ENCODE peak calls at places on chromosomes 2 and 18, in seven cellular contexts. One of them, this sample, is unnamed. For H3K79me2, the result is how much of the 10 kb centered on the place peaks cover.

GRCh38 chr2:125313806-125314205 is 1288.7 kb downstream of the CNTNAP5 start:
- DNase-seq in HCT116: no peak
- DNase-seq in GM12878: no peak
- DNase-seq in endothelial cell of umbilical vein: no peak
- DNase-seq in K562: no peak
- DNase-seq in HepG2: no peak
- DNase-seq in H1: no peak
- DNase-seq in this sample: no peak

GRCh38 chr2:226699321-226699720 is 100.3 kb downstream of the IRS1 start:
- DNase-seq in HCT116: no peak
- DNase-seq in GM12878: no peak
- DNase-seq in endothelial cell of umbilical vein: no peak
- DNase-seq in K562: no peak
- DNase-seq in HepG2: no peak
- DNase-seq in H1: no peak
- DNase-seq in this sample: no peak

GRCh38 chr2:177343773-177344172 is 48.8 kb upstream of the AGPS start:
- DNase-seq in HCT116: no peak
- DNase-seq in GM12878: no peak
- DNase-seq in endothelial cell of umbilical vein: no peak
- DNase-seq in K562: no peak
- DNase-seq in HepG2: no peak
- DNase-seq in H1: no peak
- DNase-seq in this sample: no peak

GRCh38 chr2:69741281-69742169 is at the start of gene ANXA4:
- DNase-seq in HCT116: peak
- DNase-seq in GM12878: no peak
- DNase-seq in endothelial cell of umbilical vein: peak
- DNase-seq in K562: peak
- DNase-seq in HepG2: peak
- DNase-seq in H1: peak
- DNase-seq in this sample: peak

GRCh38 chr2:167681234-167681633 is 566.2 kb downstream of the STK39 start:
- DNase-seq in HCT116: no peak
- DNase-seq in GM12878: no peak
- DNase-seq in endothelial cell of umbilical vein: no peak
- DNase-seq in K562: no peak
- DNase-seq in HepG2: no peak
- DNase-seq in H1: no peak
- DNase-seq in this sample: peak

GRCh38 chr2:232588680-232589585 is 38.4 kb downstream of the EIF4E2 start:
- DNase-seq in HCT116: no peak
- DNase-seq in GM12878: no peak
- DNase-seq in endothelial cell of umbilical vein: no peak
- DNase-seq in K562: no peak
- DNase-seq in HepG2: no peak
- DNase-seq in H1: no peak
- DNase-seq in this sample: peak

GRCh38 chr2:217849154-217849553 is 153.6 kb downstream of the TNS1 start:
- DNase-seq in HCT116: no peak
- DNase-seq in GM12878: no peak
- DNase-seq in endothelial cell of umbilical vein: peak
- DNase-seq in K562: no peak
- DNase-seq in HepG2: no peak
- DNase-seq in H1: no peak
- DNase-seq in this sample: no peak

GRCh38 chr2:184596819-184597411 is 1.4 kb upstream of the ZNF804A start:
- DNase-seq in HCT116: peak
- DNase-seq in GM12878: no peak
- DNase-seq in endothelial cell of umbilical vein: peak
- DNase-seq in K562: no peak
- DNase-seq in HepG2: peak
- DNase-seq in H1: no peak
- DNase-seq in this sample: no peak

GRCh38 chr2:157302492-157303099 is 23.0 kb downstream of the ERMN start:
- DNase-seq in HCT116: peak
- DNase-seq in GM12878: peak
- DNase-seq in endothelial cell of umbilical vein: peak
- DNase-seq in K562: peak
- DNase-seq in HepG2: peak
- DNase-seq in H1: no peak
- DNase-seq in this sample: peak

GRCh38 chr2:132670104-132670960 is at the start of gene LYPD1:
- DNase-seq in HCT116: no peak
- DNase-seq in GM12878: no peak
- DNase-seq in endothelial cell of umbilical vein: peak
- DNase-seq in K562: no peak
- DNase-seq in HepG2: no peak
- DNase-seq in H1: peak
- DNase-seq in this sample: peak

GRCh38 chr2:134052173-134052572 is 201.7 kb upstream of the MGAT5 start:
- DNase-seq in HCT116: no peak
- DNase-seq in GM12878: no peak
- DNase-seq in endothelial cell of umbilical vein: no peak
- DNase-seq in K562: no peak
- DNase-seq in HepG2: no peak
- DNase-seq in H1: no peak
- DNase-seq in this sample: no peak

GRCh38 chr2:105249181-105249580 is 7.6 kb downstream of the GPR45 start:
- DNase-seq in HCT116: no peak
- DNase-seq in GM12878: no peak
- DNase-seq in endothelial cell of umbilical vein: no peak
- DNase-seq in K562: no peak
- DNase-seq in HepG2: peak
- DNase-seq in H1: no peak
- DNase-seq in this sample: no peak

GRCh38 chr2:26043862-26044736 is 10.2 kb downstream of the RAB10 start:
- DNase-seq in HCT116: no peak
- DNase-seq in GM12878: no peak
- DNase-seq in endothelial cell of umbilical vein: peak
- DNase-seq in K562: no peak
- DNase-seq in HepG2: peak
- DNase-seq in H1: no peak
- DNase-seq in this sample: no peak

GRCh38 chr18:967037-967576 is 62.4 kb downstream of the ADCYAP1 start:
- DNase-seq in HCT116: no peak
- DNase-seq in GM12878: no peak
- DNase-seq in endothelial cell of umbilical vein: no peak
- DNase-seq in K562: no peak
- DNase-seq in HepG2: no peak
- DNase-seq in H1: no peak
- DNase-seq in this sample: no peak

GRCh38 chr2:10709290-10709939 is 12.0 kb upstream of the ATP6V1C2 start:
- DNase-seq in HCT116: peak
- DNase-seq in GM12878: no peak
- DNase-seq in endothelial cell of umbilical vein: peak
- DNase-seq in K562: peak
- DNase-seq in HepG2: peak
- DNase-seq in H1: peak
- DNase-seq in this sample: peak
- TF ChIP-seq MAX in HCT116: no peak
- TF ChIP-seq MAX in GM12878: no peak
- TF ChIP-seq MAX in endothelial cell of umbilical vein: no peak
- TF ChIP-seq MAX in K562: no peak
- TF ChIP-seq MAX in HepG2: no peak
- TF ChIP-seq MAX in H1: no peak
- TF ChIP-seq MAX in this sample: no peak

GRCh38 chr18:58105206-58105907 is 61.3 kb downstream of the NEDD4L start:
- DNase-seq in HCT116: no peak
- DNase-seq in GM12878: no peak
- DNase-seq in endothelial cell of umbilical vein: no peak
- DNase-seq in K562: no peak
- DNase-seq in HepG2: no peak
- DNase-seq in H1: no peak
- DNase-seq in this sample: no peak
- H3K79me2 ChIP-seq in HCT116: under half
- H3K79me2 ChIP-seq in GM12878: under half
- H3K79me2 ChIP-seq in endothelial cell of umbilical vein: under half
- H3K79me2 ChIP-seq in K562: under half
- H3K79me2 ChIP-seq in HepG2: under half
- H3K79me2 ChIP-seq in H1: half or more
- H3K79me2 ChIP-seq in this sample: under half

DNA sequence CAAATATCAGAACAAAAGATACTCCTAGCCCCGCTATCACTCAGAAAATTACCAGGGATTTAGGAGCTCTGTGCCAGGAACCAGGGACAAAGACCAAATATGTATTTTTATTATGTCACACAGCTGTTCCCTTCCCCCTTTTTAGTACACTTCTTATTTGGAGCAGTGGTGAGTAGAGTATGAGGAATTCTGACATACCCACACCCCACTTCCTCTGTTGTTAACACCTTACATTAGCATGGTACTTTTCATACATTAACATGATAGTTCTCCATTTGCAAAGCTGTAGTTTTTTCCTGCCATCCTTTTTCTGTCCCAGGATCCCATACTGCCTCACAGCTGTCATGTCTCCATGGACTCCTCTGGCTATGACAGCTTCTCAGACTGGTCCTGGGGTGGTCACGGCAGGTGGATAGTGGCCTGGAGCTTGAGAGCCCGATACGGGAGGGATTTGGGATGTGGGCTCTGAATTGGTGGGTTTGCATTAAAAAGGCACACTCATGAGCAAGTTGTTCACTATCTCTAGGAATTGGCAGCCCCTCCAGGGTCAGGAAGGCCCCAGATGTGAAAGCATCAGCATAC is 100.2 kb downstream of the SH3RF3 start:
- DNase-seq in HCT116: no peak
- DNase-seq in GM12878: no peak
- DNase-seq in endothelial cell of umbilical vein: no peak
- DNase-seq in K562: no peak
- DNase-seq in HepG2: no peak
- DNase-seq in H1: no peak
- DNase-seq in this sample: no peak
- TF ChIP-seq MAX in HCT116: no peak
- TF ChIP-seq MAX in GM12878: no peak
- TF ChIP-seq MAX in endothelial cell of umbilical vein: no peak
- TF ChIP-seq MAX in K562: no peak
- TF ChIP-seq MAX in HepG2: no peak
- TF ChIP-seq MAX in H1: no peak
- TF ChIP-seq MAX in this sample: no peak

DNA sequence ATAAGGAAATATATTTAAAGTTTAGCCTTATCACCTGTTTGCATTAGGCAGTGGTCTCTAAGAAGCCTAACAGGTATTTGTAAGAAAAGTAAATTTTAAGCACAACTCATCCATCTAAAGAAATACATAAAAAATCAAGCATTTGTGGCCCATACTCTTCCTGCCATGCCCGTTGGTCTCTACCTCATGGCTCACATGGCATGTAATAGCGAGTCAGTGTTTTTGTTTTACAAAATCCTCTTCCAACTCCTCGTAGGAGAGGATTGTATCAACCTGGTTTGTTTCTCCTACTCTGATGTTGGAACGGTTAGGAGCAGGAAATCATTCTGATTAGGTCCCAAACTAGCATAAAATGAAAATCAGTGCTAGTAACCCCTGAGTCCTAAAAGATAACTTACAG is 91.8 kb downstream of the FMNL2 start:
- DNase-seq in HCT116: no peak
- DNase-seq in GM12878: no peak
- DNase-seq in endothelial cell of umbilical vein: no peak
- DNase-seq in K562: no peak
- DNase-seq in HepG2: no peak
- DNase-seq in H1: no peak
- DNase-seq in this sample: no peak
- H3K79me2 ChIP-seq in HCT116: under half
- H3K79me2 ChIP-seq in GM12878: under half
- H3K79me2 ChIP-seq in endothelial cell of umbilical vein: under half
- H3K79me2 ChIP-seq in K562: under half
- H3K79me2 ChIP-seq in HepG2: half or more
- H3K79me2 ChIP-seq in H1: half or more
- H3K79me2 ChIP-seq in this sample: half or more

GRCh38 chr2:172865422-172865821 is 129.8 kb downstream of the RAPGEF4 start:
- DNase-seq in HCT116: no peak
- DNase-seq in GM12878: no peak
- DNase-seq in endothelial cell of umbilical vein: no peak
- DNase-seq in K562: no peak
- DNase-seq in HepG2: no peak
- DNase-seq in H1: no peak
- DNase-seq in this sample: no peak

GRCh38 chr2:172863341-172863740 is 127.7 kb downstream of the RAPGEF4 start:
- DNase-seq in HCT116: no peak
- DNase-seq in GM12878: no peak
- DNase-seq in endothelial cell of umbilical vein: peak
- DNase-seq in K562: no peak
- DNase-seq in HepG2: no peak
- DNase-seq in H1: no peak
- DNase-seq in this sample: no peak

GRCh38 chr2:172862077-172862476 is 126.4 kb downstream of the RAPGEF4 start:
- DNase-seq in HCT116: no peak
- DNase-seq in GM12878: no peak
- DNase-seq in endothelial cell of umbilical vein: peak
- DNase-seq in K562: no peak
- DNase-seq in HepG2: no peak
- DNase-seq in H1: no peak
- DNase-seq in this sample: no peak

GRCh38 chr2:172861632-172862031 is 126.0 kb downstream of the RAPGEF4 start:
- DNase-seq in HCT116: no peak
- DNase-seq in GM12878: no peak
- DNase-seq in endothelial cell of umbilical vein: no peak
- DNase-seq in K562: no peak
- DNase-seq in HepG2: no peak
- DNase-seq in H1: no peak
- DNase-seq in this sample: no peak

GRCh38 chr2:172864182-172864581 is 128.5 kb downstream of the RAPGEF4 start:
- DNase-seq in HCT116: peak
- DNase-seq in GM12878: peak
- DNase-seq in endothelial cell of umbilical vein: peak
- DNase-seq in K562: peak
- DNase-seq in HepG2: peak
- DNase-seq in H1: peak
- DNase-seq in this sample: no peak
- TF ChIP-seq MAX in HCT116: no peak
- TF ChIP-seq MAX in GM12878: no peak
- TF ChIP-seq MAX in endothelial cell of umbilical vein: no peak
- TF ChIP-seq MAX in K562: no peak
- TF ChIP-seq MAX in HepG2: no peak
- TF ChIP-seq MAX in H1: no peak
- TF ChIP-seq MAX in this sample: no peak

GRCh38 chr18:76482971-76483691 is 11.9 kb downstream of the ZNF516 start:
- DNase-seq in HCT116: no peak
- DNase-seq in GM12878: no peak
- DNase-seq in endothelial cell of umbilical vein: no peak
- DNase-seq in K562: no peak
- DNase-seq in HepG2: no peak
- DNase-seq in H1: no peak
- DNase-seq in this sample: no peak
- H3K79me2 ChIP-seq in HCT116: under half
- H3K79me2 ChIP-seq in GM12878: half or more
- H3K79me2 ChIP-seq in endothelial cell of umbilical vein: under half
- H3K79me2 ChIP-seq in K562: under half
- H3K79me2 ChIP-seq in HepG2: half or more
- H3K79me2 ChIP-seq in H1: half or more
- H3K79me2 ChIP-seq in this sample: under half

GRCh38 chr2:95278051-95278471 is 3.8 kb downstream of the PROM2 start:
- DNase-seq in HCT116: peak
- DNase-seq in GM12878: no peak
- DNase-seq in endothelial cell of umbilical vein: no peak
- DNase-seq in K562: no peak
- DNase-seq in HepG2: no peak
- DNase-seq in H1: no peak
- DNase-seq in this sample: no peak
- TF ChIP-seq MAX in HCT116: no peak
- TF ChIP-seq MAX in GM12878: no peak
- TF ChIP-seq MAX in endothelial cell of umbilical vein: no peak
- TF ChIP-seq MAX in K562: no peak
- TF ChIP-seq MAX in HepG2: no peak
- TF ChIP-seq MAX in H1: no peak
- TF ChIP-seq MAX in this sample: no peak

This sample was measured in SK-N-SH.